ENCODE peak calls at places on chromosomes 6 and 20, in five cellular contexts. S, E, L, R and Q are unnamed samples.

GRCh38 chr6:156183678-156184077 is 593.5 kb upstream of the ARID1B start:
- DNase-seq in E (no peak), S (no peak), L (peak), R (no peak), Q (peak)

GRCh38 chr6:70849348-70850069 is 107.4 kb downstream of the B3GAT2 start:
- DNase-seq in L (no peak), R (no peak), E (no peak), S (no peak), Q (no peak)

GRCh38 chr20:63951398-63952209 is 4.6 kb downstream of the UCKL1 start:
- DNase-seq in L (no peak), S (no peak), E (no peak), R (no peak), Q (peak)

GRCh38 chr6:109766167-109766566 is 75.1 kb downstream of the FIG4 start:
- DNase-seq in S (no peak), E (no peak), R (no peak), L (no peak), Q (no peak)

GRCh38 chr6:7932625-7933024 is 22.0 kb upstream of the TXNDC5 start:
- DNase-seq in S (no peak), R (no peak), E (no peak), L (no peak), Q (no peak)

GRCh38 chr6:127402890-127403617 is 56.1 kb downstream of the KIAA0408 start:
- DNase-seq in E (no peak), S (no peak), L (peak), R (no peak), Q (no peak)

GRCh38 chr6:150308812-150309475 is 59.9 kb upstream of the IYD start:
- DNase-seq in S (no peak), R (no peak), L (no peak), E (no peak), Q (no peak)

GRCh38 chr6:165657325-165657680 is 5.7 kb downstream of the PDE10A start:
- DNase-seq in E (no peak), S (no peak), R (no peak), L (no peak), Q (no peak)

GRCh38 chr20:32651537-32651936 is 22.2 kb downstream of the C20orf203 start:
- DNase-seq in L (no peak), E (no peak), R (no peak), S (peak), Q (no peak)

GRCh38 chr6:148021135-148021534 is 321.5 kb upstream of the SASH1 start:
- DNase-seq in S (no peak), E (no peak), L (peak), R (no peak), Q (peak)

GRCh38 chr6:112416885-112417284 is 69.8 kb downstream of the RFPL4B start:
- DNase-seq in S (no peak), L (no peak), E (no peak), R (peak), Q (no peak)

GRCh38 chr6:75611702-75612375 is 10.2 kb downstream of the SENP6 start:
- DNase-seq in R (no peak), E (no peak), S (no peak), L (no peak), Q (no peak)

GRCh38 chr6:14857501-14857900 is 388.4 kb upstream of the JARID2 start:
- DNase-seq in E (no peak), S (no peak), R (no peak), L (no peak), Q (no peak)

GRCh38 chr6:33694401-33694931 is 17.0 kb downstream of the UQCC2 start:
- DNase-seq in S (no peak), R (peak), L (peak), E (no peak), Q (peak)

GRCh38 chr6:161554883-161555282 is 281.0 kb upstream of the AGPAT4 start:
- DNase-seq in S (no peak), R (no peak), E (no peak), L (no peak), Q (no peak)

GRCh38 chr6:117264487-117265424 is 602 bp upstream of the VGLL2 start:
- DNase-seq in R (no peak), S (no peak), L (no peak), E (no peak), Q (no peak)

GRCh38 chr6:113879186-113880096 is 22.3 kb downstream of the MARCKS start:
- DNase-seq in S (peak), L (peak), R (no peak), E (peak), Q (peak)